ENCODE peak calls at places on chromosomes 2 and 18, in nine cellular contexts. P, Y, A, J, H, X, Z, C and B are unnamed samples.

GRCh38 chr2:37773354-37773753 is 101.9 kb upstream of the CDC42EP3 start:
- DNase-seq in P (no peak), Y (no peak), A (no peak), J (no peak), H (no peak), X (no peak), Z (no peak), C (no peak), B (no peak)

GRCh38 chr18:32441536-32441935 is 29.1 kb downstream of the GAREM1 start:
- DNase-seq in P (no peak), Y (no peak), A (no peak), J (no peak), H (no peak), X (no peak), Z (no peak), C (no peak), B (no peak)

GRCh38 chr2:25273985-25274550 is 67.7 kb downstream of the DNMT3A start:
- DNase-seq in P (no peak), Y (no peak), A (no peak), J (no peak), H (no peak), X (no peak), Z (peak), C (no peak), B (no peak)

GRCh38 chr2:217707116-217707742 is 295.6 kb downstream of the TNS1 start:
- DNase-seq in P (no peak), Y (no peak), A (no peak), J (no peak), H (peak), X (no peak), Z (no peak), C (no peak), B (no peak)

GRCh38 chr18:43571078-43571689 is 293.9 kb upstream of the SYT4 start:
- DNase-seq in P (no peak), Y (peak), A (peak), J (peak), H (peak), X (peak), Z (no peak), C (peak), B (no peak)

GRCh38 chr2:206873426-206873825 is 65.9 kb upstream of the CPO start:
- DNase-seq in P (no peak), Y (no peak), A (no peak), J (no peak), H (no peak), X (no peak), Z (no peak), C (no peak), B (no peak)

GRCh38 chr2:41283079-41283765 is 764.6 kb upstream of the PKDCC start:
- DNase-seq in P (no peak), Y (no peak), A (no peak), J (no peak), H (peak), X (no peak), Z (no peak), C (no peak), B (no peak)

GRCh38 chr2:20291106-20291564 is 59.5 kb downstream of the PUM2 start:
- DNase-seq in P (no peak), Y (no peak), A (peak), J (peak), H (peak), X (peak), Z (no peak), C (peak), B (no peak)